ENCODE peak calls at places on chromosomes 13 and 19, in seven cellular contexts. S, Y, P, L, Q, R and E are unnamed samples. For H3K27me3 and H3K9me3, the result is how much of the 10 kb centered on the place peaks cover.

GRCh38 chr13:21688056-21688455 is 17.2 kb downstream of the FGF9 start:
- DNase-seq in P (no peak), R (no peak), Q (no peak), S (no peak), Y (no peak), L (no peak), E (no peak)

GRCh38 chr19:2478324-2478755 is 2.4 kb downstream of the GADD45B start:
- DNase-seq in Q (peak), P (peak), R (peak), Y (peak), L (peak), S (peak), E (peak)

GRCh38 chr13:83215627-83216026 is 666.6 kb downstream of the SLITRK1 start:
- DNase-seq in R (no peak), S (no peak), Y (peak), P (no peak), L (peak), Q (no peak), E (no peak)

GRCh38 chr13:109781384-109782065 is 4.9 kb downstream of the IRS2 start:
- DNase-seq in L (no peak), S (no peak), Q (no peak), P (no peak), Y (peak), R (no peak), E (no peak)

GRCh38 chr19:14472202-14472961 is 2.8 kb downstream of the PTGER1 start:
- DNase-seq in S (peak), L (peak), P (no peak), R (peak), Y (no peak), Q (peak), E (peak)

GRCh38 chr19:8324186-8325050 is 3.1 kb downstream of the RPS28 start:
- DNase-seq in R (peak), Q (no peak), Y (no peak), L (no peak), P (no peak), S (peak), E (no peak)

GRCh38 chr19:8161135-8161646 is 11.8 kb upstream of the FBN3 start:
- DNase-seq in R (no peak), P (peak), Y (peak), Q (peak), S (peak), L (no peak), E (no peak)

GRCh38 chr13:30905932-30906383 is at the start of gene MEDAG:
- DNase-seq in Y (peak), S (no peak), L (peak), Q (no peak), P (no peak), R (peak), E (no peak)

GRCh38 chr19:10402441-10403038 is 802 bp downstream of the CDC37 start:
- DNase-seq in Y (peak), L (no peak), P (no peak), R (peak), Q (peak), S (peak), E (no peak)

GRCh38 chr13:42594577-42595571 is 20.9 kb downstream of the TNFSF11 start:
- DNase-seq in Y (peak), P (peak), L (peak), S (peak), Q (peak), R (peak), E (peak)

GRCh38 chr13:24038405-24038804 is 122.1 kb upstream of the SPATA13 start:
- DNase-seq in Y (peak), Q (no peak), P (no peak), S (no peak), L (peak), R (no peak), E (no peak)

GRCh38 chr19:45782820-45783785 is 813 bp upstream of the DMPK start:
- DNase-seq in L (peak), Q (no peak), S (no peak), P (no peak), R (peak), Y (peak), E (no peak)

DNA sequence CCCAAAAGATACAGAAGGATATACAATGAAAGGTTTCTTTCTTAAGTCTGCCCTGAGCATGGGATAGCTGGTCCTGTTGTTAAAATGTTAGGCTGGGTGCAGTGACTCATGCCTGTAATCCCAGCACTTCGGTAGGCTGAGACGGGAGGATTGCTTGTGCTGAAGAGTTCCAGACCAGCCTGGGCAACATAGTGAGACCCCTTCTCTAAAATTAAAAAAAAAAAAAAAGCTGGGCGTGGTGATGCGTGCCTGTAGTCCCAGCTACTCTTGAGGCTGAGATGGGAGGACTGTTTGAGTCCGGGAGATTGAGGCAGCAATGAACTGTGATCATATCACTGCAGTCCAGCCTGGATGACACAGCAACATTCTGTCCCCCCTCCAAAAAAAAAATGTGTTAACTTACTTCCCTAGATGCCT is 52.5 kb upstream of the SHKBP1 start:
- DNase-seq in L (no peak), S (no peak), R (no peak), Q (no peak), P (no peak), Y (no peak), E (no peak)
- H3K27me3 ChIP-seq in L (under half), S (under half), R (under half), Q (under half), P (under half), Y (under half), E (under half)

GRCh38 chr13:27449936-27450828 is at the start of gene MTIF3:
- DNase-seq in Q (peak), S (peak), P (peak), Y (peak), R (peak), L (peak), E (peak)

GRCh38 chr13:27450921-27451461 is 627 bp upstream of the MTIF3 start:
- DNase-seq in Q (peak), S (peak), R (peak), L (peak), P (peak), Y (peak), E (peak)

GRCh38 chr13:27455331-27455855 is 5.0 kb upstream of the MTIF3 start:
- DNase-seq in Q (no peak), L (no peak), P (no peak), R (no peak), Y (no peak), S (no peak), E (no peak)
- TF ChIP-seq CTCF in Q (no peak), L (no peak), P (no peak), R (no peak), Y (no peak), S (no peak), E (no peak)

GRCh38 chr19:11833541-11833940 is 15.0 kb upstream of the ZNF439 start:
- DNase-seq in L (no peak), Y (no peak), R (no peak), S (no peak), P (no peak), Q (no peak), E (no peak)
- H3K9me3 ChIP-seq in L (under half), Y (under half), R (half or more), S (under half), P (under half), Q (under half), E (half or more)

GRCh38 chr19:5305163-5305562 is 35.4 kb downstream of the PTPRS start:
- DNase-seq in R (no peak), P (no peak), S (no peak), Q (no peak), Y (no peak), L (no peak), E (no peak)

GRCh38 chr19:5304486-5304885 is 36.1 kb downstream of the PTPRS start:
- DNase-seq in P (no peak), Y (no peak), R (no peak), L (no peak), Q (no peak), S (no peak), E (no peak)

GRCh38 chr19:5307655-5308054 is 33.0 kb downstream of the PTPRS start:
- DNase-seq in Y (no peak), L (no peak), R (no peak), Q (no peak), S (no peak), P (no peak), E (no peak)

GRCh38 chr19:5308471-5309437 is 31.9 kb downstream of the PTPRS start:
- DNase-seq in Q (no peak), L (peak), R (peak), Y (peak), P (peak), S (peak), E (no peak)

DNA sequence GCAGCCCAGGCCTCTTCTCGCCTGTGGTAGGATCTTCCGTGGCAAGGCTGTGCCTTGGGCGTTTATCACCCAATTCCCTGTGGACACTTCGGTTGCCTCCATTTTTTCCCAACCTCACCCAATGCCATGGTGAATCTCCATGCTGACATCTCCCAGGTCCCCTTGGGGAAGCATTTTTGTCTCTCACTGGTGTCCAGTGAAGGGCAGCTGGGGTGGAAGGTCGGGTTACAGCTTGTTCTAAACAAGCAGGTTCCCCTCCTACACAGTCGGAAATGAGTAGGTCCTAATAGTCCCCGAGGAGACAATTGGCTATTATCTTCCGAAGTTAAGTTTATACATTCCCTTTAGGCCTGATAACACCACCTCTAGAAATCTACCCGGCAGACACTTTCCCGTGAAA is 34.1 kb downstream of the PTPRS start:
- DNase-seq in S (no peak), P (no peak), Y (no peak), L (no peak), R (no peak), Q (no peak), E (no peak)
- H3K27me3 ChIP-seq in S (under half), P (under half), Y (under half), L (under half), R (under half), Q (under half), E (under half)

DNA sequence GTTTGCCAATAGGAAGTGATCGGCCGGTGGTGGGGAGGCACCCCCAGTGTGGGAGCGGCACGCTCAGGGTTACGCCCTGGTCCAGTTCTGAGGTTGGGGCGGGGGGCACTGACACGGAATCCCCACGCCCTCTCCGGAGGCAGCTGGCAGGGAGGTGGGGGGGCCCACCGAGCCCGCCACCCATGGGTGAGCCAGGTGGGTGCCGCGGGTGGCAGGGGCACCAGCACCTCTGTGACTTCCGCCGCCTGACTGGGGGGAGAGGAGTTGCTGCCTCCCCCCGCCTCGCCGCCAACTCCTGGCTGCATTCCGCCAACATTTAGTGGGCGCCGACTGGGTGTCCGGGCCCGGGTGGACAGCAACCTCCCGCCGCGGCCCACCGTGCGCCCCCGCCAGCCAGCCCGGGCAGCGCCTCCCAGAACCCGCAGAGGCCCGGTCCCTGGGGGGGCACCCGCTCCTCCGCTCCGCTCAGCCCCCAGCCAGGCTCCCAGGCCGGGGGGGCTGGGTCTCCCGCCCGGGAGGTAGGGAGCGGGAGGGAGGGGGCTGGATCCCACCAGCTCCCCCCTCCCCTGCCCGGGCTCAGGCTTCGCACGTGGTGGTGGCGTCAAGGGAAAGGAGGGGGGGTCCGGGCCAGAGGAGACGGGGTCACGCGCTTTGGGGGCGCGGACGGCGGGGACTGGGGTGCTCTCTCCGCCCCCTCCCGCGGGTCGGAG is 2.0 kb downstream of the ZBTB7A start:
- DNase-seq in L (no peak), R (peak), Y (peak), P (peak), S (peak), Q (peak), E (peak)
- TF ChIP-seq CTCF in L (no peak), R (no peak), Y (no peak), P (no peak), S (no peak), Q (no peak), E (no peak)

GRCh38 chr19:1294688-1295087 is 9.0 kb downstream of the EFNA2 start:
- DNase-seq in R (no peak), P (no peak), Y (no peak), Q (no peak), L (no peak), S (no peak), E (no peak)

GRCh38 chr19:1296575-1297271 is 11.1 kb downstream of the EFNA2 start:
- DNase-seq in S (no peak), R (no peak), Y (no peak), Q (no peak), L (no peak), P (no peak), E (no peak)

GRCh38 chr19:1295169-1296012 is 9.7 kb downstream of the EFNA2 start:
- DNase-seq in Y (no peak), R (no peak), P (no peak), S (peak), L (no peak), Q (peak), E (no peak)

GRCh38 chr19:1293782-1294621 is 8.3 kb downstream of the EFNA2 start:
- DNase-seq in Y (no peak), P (no peak), R (no peak), Q (no peak), L (no peak), S (peak), E (no peak)

GRCh38 chr19:1296078-1296477 is 10.4 kb downstream of the EFNA2 start:
- DNase-seq in P (no peak), L (no peak), S (no peak), Q (no peak), Y (no peak), R (no peak), E (no peak)
- H3K9me3 ChIP-seq in P (under half), L (under half), S (under half), Q (under half), Y (under half), R (under half), E (under half)

GRCh38 chr19:51002101-51002532 is 713 bp upstream of the KLK8 start:
- DNase-seq in Y (no peak), Q (no peak), P (no peak), S (no peak), R (no peak), L (no peak), E (no peak)

GRCh38 chr19:51000981-51001380 is 423 bp downstream of the KLK8 start:
- DNase-seq in P (no peak), Y (no peak), S (no peak), R (no peak), L (no peak), Q (peak), E (no peak)

GRCh38 chr19:51002542-51003311 is 1.3 kb upstream of the KLK8 start:
- DNase-seq in R (no peak), P (no peak), L (no peak), Y (no peak), Q (peak), S (peak), E (no peak)

GRCh38 chr19:51000426-51000825 is 978 bp downstream of the KLK8 start:
- DNase-seq in S (no peak), Q (no peak), Y (no peak), P (no peak), R (no peak), L (no peak), E (no peak)

GRCh38 chr19:51001495-51001894 is at the start of gene KLK8:
- DNase-seq in P (no peak), Y (no peak), Q (no peak), R (no peak), S (no peak), L (no peak), E (no peak)
- H3K27me3 ChIP-seq in P (under half), Y (under half), Q (under half), R (under half), S (under half), L (under half), E (under half)

GRCh38 chr13:53200498-53201453 is 172.2 kb downstream of the OLFM4 start:
- DNase-seq in L (peak), Q (peak), P (peak), S (peak), Y (peak), R (peak), E (no peak)

GRCh38 chr13:53201454-53202225 is 173.0 kb downstream of the OLFM4 start:
- DNase-seq in R (no peak), Y (no peak), P (no peak), Q (peak), S (peak), L (no peak), E (no peak)

GRCh38 chr13:53204598-53204997 is 176.0 kb downstream of the OLFM4 start:
- DNase-seq in Q (no peak), S (no peak), P (no peak), Y (no peak), R (no peak), L (no peak), E (no peak)

GRCh38 chr13:53206455-53206854 is 177.8 kb downstream of the OLFM4 start:
- DNase-seq in P (no peak), S (no peak), R (no peak), Q (no peak), Y (no peak), L (no peak), E (no peak)
- TF ChIP-seq CTCF in P (no peak), S (peak), R (no peak), Q (peak), Y (peak), L (peak), E (no peak)

GRCh38 chr19:56372281-56372680 is 21.1 kb downstream of the ZNF582 start:
- DNase-seq in R (no peak), Q (no peak), L (no peak), P (no peak), Y (peak), S (no peak), E (no peak)

GRCh38 chr19:56377105-56377924 is 16.0 kb downstream of the ZNF582 start:
- DNase-seq in Q (no peak), Y (peak), P (no peak), L (no peak), R (no peak), S (no peak), E (no peak)
- H3K9me3 ChIP-seq in Q (under half), Y (under half), P (under half), L (under half), R (half or more), S (under half), E (half or more)